ENCODE peak calls at places on chromosomes 4 and X, in five cellular contexts. T is endodermal cell, Y is heart left ventricle, E is tibial nerve, H is GM23338. A is an unnamed sample.

GRCh38 chr4:37645736-37646135 is 40.4 kb downstream of the RELL1 start:
- DNase-seq in T (no peak), Y (no peak), E (no peak), H (no peak), A (no peak)

GRCh38 chr4:186307916-186308315 is 41.9 kb downstream of the F11 start:
- DNase-seq in T (no peak), Y (no peak), E (no peak), H (no peak), A (no peak)

GRCh38 chrX:68536884-68537283 is 38.0 kb downstream of the YIPF6 start:
- DNase-seq in T (no peak), Y (no peak), E (no peak), H (peak), A (no peak)

GRCh38 chr4:76640252-76640925 is 205.4 kb downstream of the SHROOM3 start:
- DNase-seq in T (peak), Y (no peak), E (no peak), H (peak), A (no peak)

GRCh38 chr4:139453041-139453370 is 915 bp upstream of the RAB33B start:
- DNase-seq in T (no peak), Y (no peak), E (no peak), H (peak), A (no peak)

GRCh38 chrX:78595901-78596502 is 63.1 kb downstream of the RTL3 start:
- DNase-seq in T (peak), Y (no peak), E (no peak), H (peak), A (no peak)

GRCh38 chr4:17111959-17112659 is 213.7 kb upstream of the LDB2 start:
- DNase-seq in T (peak), Y (no peak), E (no peak), H (peak), A (no peak)

GRCh38 chr4:64539234-64539849 is 130.1 kb upstream of the TECRL start:
- DNase-seq in T (peak), Y (peak), E (no peak), H (peak), A (no peak)

GRCh38 chr4:6114181-6114580 is 86.2 kb downstream of the JAKMIP1 start:
- DNase-seq in T (peak), Y (no peak), E (no peak), H (no peak), A (no peak)

GRCh38 chr4:185513489-185514181 is 21.7 kb downstream of the PDLIM3 start:
- DNase-seq in T (no peak), Y (peak), E (no peak), H (no peak), A (no peak)

GRCh38 chrX:38376747-38377146 is 24.3 kb downstream of the OTC start:
- DNase-seq in T (no peak), Y (no peak), E (no peak), H (no peak), A (no peak)

GRCh38 chrX:9003041-9003440 is 30.9 kb downstream of the FAM9B start:
- DNase-seq in T (no peak), Y (no peak), E (no peak), H (no peak), A (no peak)

GRCh38 chrX:148933881-148934280 is 433.5 kb downstream of the AFF2 start:
- DNase-seq in T (no peak), Y (no peak), E (no peak), H (no peak), A (no peak)

GRCh38 chrX:135463937-135464336 is 42.2 kb downstream of the SMIM10L2A start:
- DNase-seq in T (no peak), Y (no peak), E (no peak), H (peak), A (no peak)

GRCh38 chr4:23733476-23733875 is 156.4 kb downstream of the PPARGC1A start:
- DNase-seq in T (no peak), Y (no peak), E (no peak), H (no peak), A (no peak)

GRCh38 chr4:145171919-145172318 is 8.5 kb downstream of the OTUD4 start:
- DNase-seq in T (no peak), Y (no peak), E (no peak), H (no peak), A (no peak)
- H3K27ac ChIP-seq in T (no peak), Y (no peak), E (no peak), H (no peak), A (no peak)

GRCh38 chrX:44203791-44204190 is 139.7 kb downstream of the EFHC2 start:
- DNase-seq in T (no peak), Y (no peak), E (no peak), H (peak), A (no peak)
- TF ChIP-seq CTCF in T (peak), Y (no peak), E (no peak), H (peak), A (no peak)

DNA sequence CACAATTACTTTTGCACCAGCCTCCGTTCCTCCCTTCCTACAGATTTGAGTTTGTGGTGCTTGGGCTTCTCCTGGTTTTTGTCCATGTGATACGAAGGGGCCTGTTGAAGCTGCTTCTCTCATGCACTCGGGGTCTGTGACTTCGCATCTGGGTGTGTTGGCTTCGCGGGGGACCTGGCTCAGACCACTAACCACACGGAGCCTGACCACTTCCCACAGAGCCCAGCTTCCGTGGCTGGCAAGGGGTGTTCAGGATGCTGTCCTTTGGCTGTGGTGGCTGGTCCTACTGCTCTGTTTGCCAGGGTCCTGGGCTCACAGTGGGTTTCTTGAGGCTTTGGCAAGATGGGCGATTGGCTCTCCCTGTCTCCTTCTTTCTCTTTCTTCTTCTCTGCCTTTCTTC is 19.8 kb upstream of the XG start:
- DNase-seq in T (no peak), Y (no peak), E (no peak), H (no peak), A (no peak)
- H3K27ac ChIP-seq in T (no peak), Y (no peak), E (no peak), H (no peak), A (no peak)

DNA sequence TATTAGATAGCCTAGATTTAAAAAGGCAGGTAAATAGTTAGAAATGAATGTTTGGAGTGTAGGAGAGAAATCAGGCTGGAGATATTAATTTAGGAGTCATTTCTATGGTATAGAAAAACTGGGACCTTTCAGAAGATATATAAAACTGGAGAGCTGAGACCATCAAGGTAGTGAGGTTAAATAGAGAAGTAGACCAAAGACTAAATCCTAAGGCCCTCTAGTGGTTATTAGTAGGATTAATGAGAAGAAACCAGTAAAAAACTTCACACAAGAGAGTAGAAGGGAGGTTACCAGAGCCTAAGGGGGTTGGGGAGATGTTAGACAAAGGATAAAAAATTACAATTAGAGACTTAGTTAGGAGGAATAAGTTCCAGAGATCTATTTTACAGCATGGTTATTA is 351.0 kb upstream of the SPANXN1 start:
- DNase-seq in T (no peak), Y (no peak), E (no peak), H (no peak), A (no peak)
- TF ChIP-seq CTCF in T (peak), Y (no peak), E (peak), H (no peak), A (no peak)

A was measured in coronary artery.